ENCODE peak calls at places on chromosome 13, in seven cellular contexts. X is AG10803, E is breast epithelium, L is HuH-7.5, S is ACHN, V is HEK293T, T is hepatocyte. U is an unnamed sample.

GRCh38 chr13:51559916-51560315 is 24.3 kb upstream of the WDFY2 start:
- DNase-seq in E (no peak), S (no peak), X (no peak), L (no peak), V (no peak), T (no peak), U (no peak)

GRCh38 chr13:94251801-94252200 is 227.7 kb downstream of the DCT start:
- DNase-seq in E (no peak), T (peak), S (peak), X (peak), V (peak), L (no peak), U (no peak)

GRCh38 chr13:34349091-34349722 is 531.3 kb downstream of the RFC3 start:
- DNase-seq in L (no peak), T (peak), X (peak), E (peak), V (no peak), S (peak), U (peak)

GRCh38 chr13:28872427-28873176 is 52.5 kb downstream of the MTUS2 start:
- DNase-seq in S (no peak), E (no peak), T (no peak), V (no peak), X (no peak), L (no peak), U (no peak)

GRCh38 chr13:75442736-75443234 is 39.2 kb downstream of the TBC1D4 start:
- DNase-seq in X (peak), V (peak), E (no peak), T (no peak), L (no peak), S (no peak), U (no peak)

GRCh38 chr13:31161583-31162150 is at the start of gene HSPH1:
- DNase-seq in X (peak), E (peak), V (peak), L (peak), T (peak), S (peak), U (peak)

GRCh38 chr13:52809310-52809769 is 39.1 kb downstream of the PCDH8 start:
- DNase-seq in X (peak), E (peak), V (peak), S (peak), L (peak), T (peak), U (peak)

GRCh38 chr13:80105350-80105749 is 235.6 kb downstream of the SPRY2 start:
- DNase-seq in E (no peak), L (no peak), S (no peak), X (no peak), V (no peak), T (no peak), U (no peak)

GRCh38 chr13:114077938-114078335 is 54.5 kb downstream of the RASA3 start:
- DNase-seq in V (no peak), L (no peak), X (peak), E (no peak), T (peak), S (no peak), U (peak)

GRCh38 chr13:44117351-44117750 is 237.6 kb downstream of the LACC1 start:
- DNase-seq in X (peak), L (no peak), S (no peak), T (peak), V (no peak), E (no peak), U (no peak)

GRCh38 chr13:63403726-63404125 is 1988.1 kb upstream of the PCDH20 start:
- DNase-seq in L (no peak), X (no peak), E (no peak), V (no peak), T (no peak), S (no peak), U (no peak)

GRCh38 chr13:30906411-30906990 is 430 bp downstream of the MEDAG start:
- DNase-seq in S (no peak), V (no peak), E (no peak), L (no peak), X (no peak), T (no peak), U (no peak)

GRCh38 chr13:26133286-26133685 is 81.5 kb upstream of the SHISA2 start:
- DNase-seq in X (no peak), V (no peak), E (no peak), S (no peak), T (no peak), L (no peak), U (no peak)

GRCh38 chr13:93227906-93228801 is 1.5 kb downstream of the GPC6 start:
- DNase-seq in X (peak), L (peak), E (no peak), S (peak), T (peak), V (peak), U (no peak)

GRCh38 chr13:98142427-98143156 is at the start of gene FARP1:
- DNase-seq in S (peak), E (peak), X (peak), T (peak), V (peak), L (peak), U (peak)

GRCh38 chr13:87331178-87331577 is 340.0 kb upstream of the SLITRK5 start:
- DNase-seq in T (peak), S (no peak), E (no peak), V (no peak), L (no peak), X (peak), U (no peak)

GRCh38 chr13:21361123-21361522 is 98.0 kb downstream of the ZDHHC20 start:
- DNase-seq in E (no peak), V (no peak), L (no peak), T (no peak), S (no peak), X (no peak), U (no peak)

GRCh38 chr13:42400188-42400833 is 128.4 kb downstream of the AKAP11 start:
- DNase-seq in E (no peak), V (no peak), X (no peak), L (no peak), T (no peak), S (no peak), U (no peak)

GRCh38 chr13:112469071-112469745 is 93.1 kb downstream of the SPACA7 start:
- DNase-seq in E (no peak), L (no peak), X (no peak), S (no peak), V (no peak), T (no peak), U (no peak)

GRCh38 chr13:20161275-20161950 is 561 bp upstream of the GJA3 start:
- DNase-seq in S (no peak), T (peak), L (no peak), E (no peak), V (no peak), X (no peak), U (no peak)

GRCh38 chr13:66461021-66461420 is 769.1 kb downstream of the PCDH9 start:
- DNase-seq in E (no peak), T (no peak), L (no peak), X (no peak), V (no peak), S (no peak), U (no peak)

GRCh38 chr13:25116044-25116443 is 20.1 kb downstream of the PABPC3 start:
- DNase-seq in X (no peak), L (no peak), V (no peak), E (no peak), S (no peak), T (no peak), U (no peak)

GRCh38 chr13:46295531-46296464 is 84.1 kb downstream of the LRRC63 start:
- DNase-seq in T (no peak), V (no peak), L (no peak), X (peak), E (no peak), S (no peak), U (no peak)

GRCh38 chr13:39512687-39513086 is 90.3 kb downstream of the LHFPL6 start:
- DNase-seq in T (no peak), E (no peak), L (no peak), X (no peak), V (no peak), S (no peak), U (no peak)

GRCh38 chr13:34156841-34157365 is 339.0 kb downstream of the RFC3 start:
- DNase-seq in V (peak), S (peak), L (no peak), T (peak), X (peak), E (peak), U (peak)

GRCh38 chr13:20301391-20302071 is 69.4 kb upstream of the GJB6 start:
- DNase-seq in V (no peak), X (no peak), L (no peak), T (no peak), E (no peak), S (no peak), U (no peak)

GRCh38 chr13:71786815-71787214 is 80.2 kb downstream of the DACH1 start:
- DNase-seq in T (no peak), S (no peak), E (no peak), V (no peak), X (no peak), L (no peak), U (no peak)

GRCh38 chr13:34776984-34777913 is 164.8 kb upstream of the NBEA start:
- DNase-seq in S (no peak), L (no peak), T (no peak), X (no peak), V (no peak), E (no peak), U (no peak)

GRCh38 chr13:82717249-82717648 is 1165.0 kb downstream of the SLITRK1 start:
- DNase-seq in T (no peak), L (no peak), E (no peak), X (peak), V (no peak), S (peak), U (no peak)

GRCh38 chr13:33180009-33180804 is 105.3 kb downstream of the STARD13 start:
- DNase-seq in T (peak), X (peak), S (peak), L (no peak), E (no peak), V (no peak), U (no peak)

GRCh38 chr13:58097831-58098230 is 466.3 kb downstream of the PCDH17 start:
- DNase-seq in X (no peak), V (no peak), E (no peak), T (no peak), L (no peak), S (no peak), U (no peak)

GRCh38 chr13:89115307-89115706 is 1444.1 kb downstream of the SLITRK5 start:
- DNase-seq in X (no peak), E (no peak), S (no peak), L (no peak), V (peak), T (no peak), U (peak)

GRCh38 chr13:111281751-111282311 is 38.6 kb upstream of the TEX29 start:
- DNase-seq in S (no peak), V (no peak), X (peak), E (no peak), T (no peak), L (no peak), U (no peak)